ENCODE peak calls at places on chromosomes 4 and X, in seven cellular contexts. N is NCI-H1105; D is CD8-positive, alpha-beta T cell; M is AG09309; K is SW480; I is B cell; U is foreskin keratinocyte. R is an unnamed sample.
A peak's percentile ranks its signal among the peaks of the same experiment; 100 is the strongest.

GRCh38 chrX:65528705-65529340 is 5.8 kb downstream of the LAS1L start:
- DNase-seq in I (peak; percentile 71), N (peak; percentile 4), M (no peak), U (peak; percentile 0), K (no peak), D (peak; percentile 38), R (peak; percentile 1)

GRCh38 chrX:53398216-53398615 is 24.2 kb downstream of the SMC1A start:
- DNase-seq in K (no peak), N (no peak), U (no peak), I (no peak), M (no peak), D (no peak), R (no peak)

GRCh38 chr4:100907465-100908454 is 389.9 kb upstream of the EMCN start:
- DNase-seq in U (peak; percentile 20), M (no peak), N (no peak), D (no peak), I (no peak), K (peak; percentile 11), R (peak; percentile 28)

GRCh38 chr4:6987566-6987920 is 55.6 kb upstream of the TADA2B start:
- DNase-seq in K (peak; percentile 30), I (no peak), D (no peak), M (no peak), U (peak; percentile 90), N (no peak), R (no peak)

GRCh38 chrX:21747523-21747922 is 10.4 kb downstream of the SMPX start:
- DNase-seq in D (no peak), K (no peak), M (no peak), I (no peak), U (no peak), N (no peak), R (no peak)

GRCh38 chr4:55980725-55981124 is 32.0 kb downstream of the CEP135 start:
- DNase-seq in D (no peak), M (no peak), U (no peak), N (no peak), K (no peak), I (no peak), R (no peak)

GRCh38 chrX:47384502-47384901 is 14.1 kb downstream of the ZNF157 start:
- DNase-seq in N (peak; percentile 61), K (peak; percentile 77), I (peak; percentile 36), U (peak; percentile 23), D (peak; percentile 59), M (peak; percentile 7), R (peak; percentile 57)

GRCh38 chrX:153934473-153935325 is at the start of gene NAA10:
- DNase-seq in D (peak; percentile 23), I (peak; percentile 90), K (peak; percentile 75), M (no peak), N (peak; percentile 79), U (no peak), R (peak; percentile 21)

GRCh38 chrX:39011454-39012204 is 210.4 kb downstream of the MID1IP1 start:
- DNase-seq in D (no peak), N (no peak), M (no peak), U (peak; percentile 5), I (no peak), K (no peak), R (no peak)

GRCh38 chr4:145132521-145133098 is 34.5 kb downstream of the ABCE1 start:
- DNase-seq in I (peak; percentile 19), D (no peak), K (no peak), M (no peak), N (no peak), U (peak; percentile 3), R (no peak)

GRCh38 chr4:16001484-16001858 is 38.5 kb upstream of the FGFBP2 start:
- DNase-seq in K (peak; percentile 69), M (peak; percentile 31), D (peak; percentile 13), N (peak; percentile 10), U (peak; percentile 56), I (peak; percentile 61), R (peak; percentile 74)

GRCh38 chrX:149472620-149473019 is 32.5 kb downstream of the IDS start:
- DNase-seq in K (no peak), M (no peak), U (no peak), N (no peak), I (no peak), D (no peak), R (peak; percentile 89)

GRCh38 chrX:74551934-74552333 is 62.5 kb downstream of the RLIM start:
- DNase-seq in D (no peak), N (no peak), K (no peak), M (no peak), I (no peak), U (no peak), R (no peak)

GRCh38 chr4:104989363-104989762 is 157.3 kb upstream of the TET2 start:
- DNase-seq in K (no peak), I (no peak), D (no peak), M (no peak), N (peak; percentile 43), U (peak; percentile 72), R (peak; percentile 36)

R was measured in renal cortical epithelial cell.